ENCODE peak calls at places on chromosomes 3 and 15, in four cellular contexts. Y is MCF 10A; A is body of pancreas; C is stimulated activated CD8-positive, alpha-beta memory T cell treated with anti-CD3 and anti-CD28 coated beads, Interleukin-15, amount 100 ng/mL, for 24 hours. L is an unnamed sample.

GRCh38 chr15:69537085-69537484 is 84.5 kb downstream of the RPLP1 start:
- DNase-seq in A (no peak), C (no peak), Y (no peak), L (no peak)

GRCh38 chr3:151581046-151581445 is 120.2 kb upstream of the IGSF10 start:
- DNase-seq in Y (no peak), C (no peak), A (no peak), L (no peak)

GRCh38 chr3:19213608-19214220 is 65.4 kb downstream of the KCNH8 start:
- DNase-seq in C (no peak), A (no peak), Y (peak), L (peak)

GRCh38 chr3:9704343-9705322 is 1.0 kb downstream of the CPNE9 start:
- DNase-seq in Y (peak), C (no peak), A (peak), L (peak)

GRCh38 chr15:81163961-81164800 is 30.1 kb downstream of the CFAP161 start:
- DNase-seq in A (no peak), Y (no peak), C (no peak), L (no peak)

GRCh38 chr3:62295571-62295970 is 77.8 kb downstream of the FEZF2 start:
- DNase-seq in A (no peak), Y (no peak), C (no peak), L (no peak)

GRCh38 chr3:38454884-38455638 is 1.4 kb downstream of the ACVR2B start:
- DNase-seq in Y (peak), A (peak), C (no peak), L (peak)

GRCh38 chr15:23497710-23498111 is 50.7 kb upstream of the GOLGA6L2 start:
- DNase-seq in C (no peak), A (peak), Y (no peak), L (peak)

GRCh38 chr3:180306691-180307090 is 270.0 kb upstream of the PEX5L start:
- DNase-seq in C (no peak), A (peak), Y (peak), L (peak)

GRCh38 chr15:52462806-52463360 is 65.8 kb downstream of the MYO5A start:
- DNase-seq in A (no peak), Y (no peak), C (no peak), L (no peak)

GRCh38 chr15:92902020-92902419 is 1.9 kb downstream of the CHD2 start:
- DNase-seq in Y (peak), A (no peak), C (no peak), L (no peak)

GRCh38 chr3:192212335-192212734 is 515.0 kb downstream of the FGF12 start:
- DNase-seq in Y (no peak), C (no peak), A (no peak), L (no peak)

GRCh38 chr15:44194397-44195150 is 497 bp downstream of the FRMD5 start:
- DNase-seq in C (peak), Y (peak), A (peak), L (peak)

GRCh38 chr3:30156586-30157498 is 449.6 kb upstream of the TGFBR2 start:
- DNase-seq in A (no peak), Y (no peak), C (no peak), L (no peak)

GRCh38 chr3:172904817-172905479 is 154.4 kb downstream of the ECT2 start:
- DNase-seq in C (no peak), A (no peak), Y (no peak), L (no peak)

GRCh38 chr3:52043750-52044149 is 12.6 kb downstream of the DUSP7 start:
- DNase-seq in C (no peak), A (no peak), Y (no peak), L (no peak)

GRCh38 chr15:100030586-100031249 is 297.5 kb upstream of the LYSMD4 start:
- DNase-seq in C (no peak), Y (peak), A (no peak), L (peak)

GRCh38 chr3:26652157-26652556 is 29.6 kb downstream of the LRRC3B start:
- DNase-seq in Y (no peak), C (no peak), A (peak), L (no peak)

GRCh38 chr15:66662522-66662921 is 39.5 kb upstream of the SMAD6 start:
- DNase-seq in Y (no peak), C (no peak), A (no peak), L (no peak)

GRCh38 chr3:24846286-24846860 is 351.7 kb upstream of the THRB start:
- DNase-seq in A (no peak), C (no peak), Y (no peak), L (no peak)

GRCh38 chr3:122893754-122894668 is 99.1 kb downstream of the SLC49A4 start:
- DNase-seq in C (no peak), A (no peak), Y (peak), L (peak)

GRCh38 chr3:141959921-141960554 is 83.6 kb downstream of the ATP1B3 start:
- DNase-seq in C (no peak), Y (peak), A (no peak), L (peak)

GRCh38 chr3:16884748-16885587 is at the start of gene PLCL2:
- DNase-seq in A (peak), Y (peak), C (peak), L (peak)

L was measured in PC-3.